ENCODE peak calls at places on chromosomes 16 and 17, in four cellular contexts. F, I, U and P are unnamed samples.

GRCh38 chr17:39139137-39139516 is 12.3 kb downstream of the PLXDC1 start:
- DNase-seq in F (no peak), I (no peak), U (peak; percentile 92), P (peak; percentile 90)

GRCh38 chr17:40956401-40957254 is 10.1 kb downstream of the KRT39 start:
- DNase-seq in F (no peak), I (no peak), U (peak; percentile 100), P (peak; percentile 60)

GRCh38 chr16:81220369-81220768 is 18.1 kb upstream of the BCO1 start:
- DNase-seq in F (no peak), I (no peak), U (no peak), P (no peak)

GRCh38 chr17:64003526-64004121 is 5.5 kb downstream of the PRR29 start:
- DNase-seq in F (no peak), I (peak; percentile 24), U (no peak), P (no peak)

GRCh38 chr17:12620200-12620720 is 45.4 kb upstream of the MYOCD start:
- DNase-seq in F (no peak), I (no peak), U (peak; percentile 80), P (peak; percentile 89)

GRCh38 chr17:47897561-47897960 is 1.5 kb downstream of the SP2 start:
- DNase-seq in F (no peak), I (no peak), U (no peak), P (no peak)

GRCh38 chr16:57572978-57573733 is 30.7 kb downstream of the ADGRG5 start:
- DNase-seq in F (no peak), I (no peak), U (no peak), P (no peak)

GRCh38 chr16:12142157-12142556 is 165.6 kb downstream of the SNX29 start:
- DNase-seq in F (no peak), I (no peak), U (no peak), P (no peak)

GRCh38 chr17:4987767-4988083 is 250 bp upstream of the CAMTA2 start:
- DNase-seq in F (no peak), I (no peak), U (no peak), P (no peak)

GRCh38 chr17:77285594-77286390 is 145.0 kb downstream of the SEC14L1 start:
- DNase-seq in F (no peak), I (no peak), U (peak; percentile 89), P (peak; percentile 95)

GRCh38 chr17:77840156-77840555 is 118.3 kb upstream of the TNRC6C start:
- DNase-seq in F (no peak), I (no peak), U (peak; percentile 39), P (no peak)

GRCh38 chr17:76270770-76271668 is 5.9 kb downstream of the UBALD2 start:
- DNase-seq in F (no peak), I (no peak), U (no peak), P (no peak)

GRCh38 chr16:1643521-1643920 is 31.4 kb downstream of the CRAMP1 start:
- DNase-seq in F (no peak), I (no peak), U (no peak), P (no peak)

GRCh38 chr17:39027037-39027436 is 59.8 kb upstream of the FBXO47 start:
- DNase-seq in F (no peak), I (peak; percentile 77), U (no peak), P (no peak)

GRCh38 chr16:89315791-89316581 is 98.5 kb downstream of the ZNF778 start:
- DNase-seq in F (no peak), I (no peak), U (peak; percentile 89), P (peak; percentile 86)

GRCh38 chr17:12261354-12261753 is 240.7 kb downstream of the MAP2K4 start:
- DNase-seq in F (no peak), I (no peak), U (no peak), P (no peak)

GRCh38 chr17:45052052-45052772 is 780 bp upstream of the DCAKD start:
- DNase-seq in F (peak; percentile 39), I (peak; percentile 67), U (no peak), P (peak; percentile 47)

GRCh38 chr17:32161506-32162365 is 19.4 kb downstream of the RHOT1 start:
- DNase-seq in F (no peak), I (no peak), U (peak; percentile 93), P (peak; percentile 78)

GRCh38 chr17:17146791-17147406 is 59.2 kb downstream of the PLD6 start:
- DNase-seq in F (no peak), I (peak; percentile 88), U (no peak), P (no peak)

GRCh38 chr17:12902046-12902445 is 112.7 kb downstream of the ARHGAP44 start:
- DNase-seq in F (no peak), I (no peak), U (no peak), P (no peak)

GRCh38 chr16:69100046-69100765 is 5.2 kb upstream of the HAS3 start:
- DNase-seq in F (no peak), I (no peak), U (no peak), P (no peak)

GRCh38 chr17:64146418-64147109 is 16.6 kb upstream of the ERN1 start:
- DNase-seq in F (no peak), I (peak; percentile 63), U (peak; percentile 72), P (peak; percentile 85)

GRCh38 chr17:49823614-49824013 is 24.3 kb downstream of the TAC4 start:
- DNase-seq in F (no peak), I (no peak), U (peak; percentile 91), P (peak; percentile 51)

GRCh38 chr17:49820773-49821172 is 27.1 kb downstream of the TAC4 start:
- DNase-seq in F (no peak), I (no peak), U (no peak), P (no peak)

GRCh38 chr17:49821466-49821865 is 26.4 kb downstream of the TAC4 start:
- DNase-seq in F (no peak), I (no peak), U (no peak), P (no peak)

GRCh38 chr17:49822829-49823228 is 25.0 kb downstream of the TAC4 start:
- DNase-seq in F (no peak), I (no peak), U (peak; percentile 62), P (no peak)

DNA sequence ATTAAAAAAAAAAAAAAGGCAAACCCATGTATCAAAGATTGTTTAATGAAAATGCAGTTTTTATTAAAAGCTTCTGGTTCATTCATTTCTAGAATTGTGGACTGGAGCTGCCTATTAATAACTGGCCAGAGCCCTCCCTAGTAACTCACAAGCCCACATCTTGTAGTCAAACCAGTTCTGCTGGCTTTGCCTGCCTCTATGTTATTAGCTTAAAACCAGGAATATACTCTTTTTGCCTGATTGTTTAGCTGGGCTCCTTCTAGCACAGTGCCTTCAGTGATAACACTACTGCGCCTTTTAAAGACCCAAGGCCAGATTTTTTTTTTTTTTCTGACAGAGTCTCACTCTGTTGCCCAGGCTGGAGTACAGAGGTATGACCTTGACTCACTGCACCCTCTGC is 26.0 kb downstream of the TAC4 start:
- DNase-seq in F (no peak), I (no peak), U (no peak), P (no peak)
- H3K14ac ChIP-seq in F (no peak overlapping the region), I (no peak overlapping the region), U (no peak overlapping the region), P (no peak overlapping the region)

GRCh38 chr17:81866440-81867122 is 4.6 kb downstream of the ARHGDIA start:
- DNase-seq in F (no peak), I (no peak), U (no peak), P (peak; percentile 37)
- H3K14ac ChIP-seq in F (no peak overlapping the region), I (no peak overlapping the region), U (no peak overlapping the region), P (peak overlapping the region; percentile 61)

DNA sequence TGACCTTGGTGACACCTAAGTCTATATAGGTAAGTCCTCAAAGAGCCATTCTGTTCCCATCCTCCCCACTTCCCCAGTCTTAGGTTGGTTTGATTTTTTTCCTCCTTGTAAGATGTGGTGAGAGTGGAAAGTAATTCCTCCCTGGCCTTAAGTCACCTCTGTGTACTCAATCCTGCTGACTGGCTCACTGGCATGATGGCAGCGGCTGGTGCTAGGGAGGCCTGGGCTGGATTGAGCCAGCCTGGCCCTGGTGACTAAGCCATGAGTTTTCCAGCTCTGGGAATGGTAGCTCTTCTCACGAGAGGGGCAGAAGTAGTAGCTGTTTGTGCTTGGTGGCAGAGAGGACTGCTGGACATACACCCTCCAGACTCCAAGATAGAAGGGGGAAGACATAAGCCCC is 2.5 kb downstream of the ARL4D start:
- DNase-seq in F (no peak), I (no peak), U (peak; percentile 88), P (peak; percentile 95)
- H3K14ac ChIP-seq in F (no peak overlapping the region), I (no peak overlapping the region), U (peak overlapping the region; percentile 53), P (no peak overlapping the region)

GRCh38 chr16:50442221-50442620 is 73.4 kb upstream of the BRD7 start:
- DNase-seq in F (no peak), I (no peak), U (no peak), P (no peak)

GRCh38 chr16:50441758-50442157 is 73.0 kb upstream of the BRD7 start:
- DNase-seq in F (no peak), I (no peak), U (no peak), P (no peak)

GRCh38 chr16:50440531-50440930 is 71.7 kb upstream of the BRD7 start:
- DNase-seq in F (no peak), I (no peak), U (no peak), P (no peak)

GRCh38 chr16:50438041-50438437 is 69.3 kb upstream of the BRD7 start:
- DNase-seq in F (no peak), I (no peak), U (no peak), P (no peak)

GRCh38 chr16:50440991-50441390 is 72.2 kb upstream of the BRD7 start:
- DNase-seq in F (no peak), I (no peak), U (no peak), P (no peak)
- H3K14ac ChIP-seq in F (no peak overlapping the region), I (no peak overlapping the region), U (no peak overlapping the region), P (peak overlapping the region; percentile 3)

DNA sequence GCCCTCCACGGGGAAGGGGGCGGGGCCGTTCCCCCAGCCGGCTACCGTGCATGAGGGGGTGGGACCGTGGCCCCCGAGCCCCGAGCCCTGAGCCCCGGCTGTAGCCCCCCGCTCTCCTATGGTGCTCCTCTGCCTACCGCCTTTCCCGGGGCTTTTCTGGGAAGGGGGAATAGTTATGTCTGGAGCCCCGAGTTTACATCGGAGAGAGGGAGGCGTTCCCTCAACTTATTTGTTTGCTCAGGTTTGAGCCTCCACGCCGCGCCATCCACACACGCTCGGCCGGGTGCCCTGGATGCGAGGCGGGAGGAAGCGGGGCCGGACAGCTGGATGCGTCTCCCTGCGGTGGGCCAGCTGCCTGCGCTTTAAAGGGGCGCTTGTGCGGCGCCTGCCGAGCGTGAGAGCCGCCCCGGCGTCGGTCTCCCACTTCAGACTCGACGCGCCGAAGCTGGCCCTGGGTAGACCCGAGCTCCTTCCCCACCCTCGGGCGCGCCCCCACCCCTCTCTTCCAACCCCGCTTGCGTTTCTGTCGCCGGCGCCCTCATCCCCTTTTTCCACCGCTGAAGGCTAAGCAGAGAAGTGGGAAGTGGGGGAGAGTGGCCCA is 425 bp upstream of the CHAD start:
- DNase-seq in F (no peak), I (no peak), U (no peak), P (peak; percentile 18)
- H3K14ac ChIP-seq in F (peak overlapping the region; percentile 56), I (no peak overlapping the region), U (no peak overlapping the region), P (no peak overlapping the region)